ENCODE peak calls at places on chromosomes 11 and 22, in six cellular contexts. D, C, S, K, X and W are unnamed samples.

GRCh38 chr22:46845281-46846153 is 83.1 kb downstream of the TBC1D22A start:
- DNase-seq in D (no peak), C (no peak), S (peak; percentile 35), K (no peak), X (no peak), W (peak; percentile 63)

GRCh38 chr11:74820763-74821162 is 72.1 kb downstream of the RNF169 start:
- DNase-seq in D (no peak), C (no peak), S (peak; percentile 95), K (no peak), X (no peak), W (peak; percentile 87)

GRCh38 chr11:70483077-70483861 is 84.9 kb downstream of the CTTN start:
- DNase-seq in D (no peak), C (no peak), S (peak; percentile 26), K (no peak), X (peak; percentile 26), W (peak; percentile 44)

GRCh38 chr11:8812438-8812837 is 98.6 kb upstream of the AKIP1 start:
- DNase-seq in D (no peak), C (no peak), S (peak; percentile 43), K (no peak), X (peak; percentile 17), W (peak; percentile 75)

GRCh38 chr11:12674936-12675696 is 895 bp downstream of the TEAD1 start:
- DNase-seq in D (no peak), C (peak; percentile 31), S (peak; percentile 52), K (no peak), X (peak; percentile 68), W (no peak)

GRCh38 chr11:47714554-47715081 is 551 bp downstream of the AGBL2 start:
- DNase-seq in D (peak; percentile 33), C (no peak), S (peak; percentile 34), K (no peak), X (peak; percentile 53), W (peak; percentile 32)

GRCh38 chr22:47168900-47169800 is 406.7 kb downstream of the TBC1D22A start:
- DNase-seq in D (no peak), C (peak; percentile 16), S (peak; percentile 34), K (no peak), X (no peak), W (peak; percentile 13)

GRCh38 chr11:87574193-87574592 is 536.5 kb downstream of the TMEM135 start:
- DNase-seq in D (no peak), C (no peak), S (no peak), K (no peak), X (no peak), W (no peak)

GRCh38 chr11:74680035-74680671 is 51.1 kb downstream of the CHRDL2 start:
- DNase-seq in D (no peak), C (peak; percentile 14), S (no peak), K (no peak), X (no peak), W (no peak)

GRCh38 chr11:58616594-58616993 is 5.9 kb upstream of the CNTF start:
- DNase-seq in D (no peak), C (no peak), S (peak; percentile 82), K (no peak), X (peak; percentile 40), W (peak; percentile 97)